ENCODE peak calls at places on chromosomes 16 and 17, in five cellular contexts. T, G, U, V and S are unnamed samples.
A peak's percentile ranks its signal among the peaks of the same experiment; 100 is the strongest.

GRCh38 chr17:79803997-79804855 is 7.3 kb upstream of the CBX8 start:
- DNase-seq in V (no peak), G (peak; percentile 43), T (no peak), U (no peak), S (peak; percentile 86)

GRCh38 chr16:75660321-75660720 is 12.7 kb downstream of the TERF2IP start:
- DNase-seq in T (no peak), V (no peak), G (no peak), U (no peak), S (no peak)

GRCh38 chr17:73189417-73190099 is 3.3 kb upstream of the COG1 start:
- DNase-seq in U (no peak), V (peak; percentile 83), T (peak; percentile 87), G (no peak), S (peak; percentile 68)

GRCh38 chr16:12060751-12061150 is 84.2 kb downstream of the SNX29 start:
- DNase-seq in U (peak; percentile 4), T (no peak), G (peak; percentile 21), V (no peak), S (no peak)

GRCh38 chr16:79310734-79311133 is 289.8 kb downstream of the MAF start:
- DNase-seq in V (no peak), G (no peak), T (no peak), U (no peak), S (no peak)

GRCh38 chr17:62696256-62696655 is 68.8 kb downstream of the MRC2 start:
- DNase-seq in U (no peak), V (no peak), T (no peak), G (no peak), S (no peak)

GRCh38 chr17:75819723-75820410 is 24.3 kb downstream of the UNC13D start:
- DNase-seq in T (no peak), G (no peak), U (no peak), V (no peak), S (no peak)

GRCh38 chr16:10679921-10680320 is 14.8 kb downstream of the TEKT5 start:
- DNase-seq in U (no peak), V (no peak), G (no peak), T (no peak), S (no peak)

GRCh38 chr17:46950615-46950996 is 27.6 kb downstream of the GOSR2 start:
- DNase-seq in V (no peak), G (no peak), T (no peak), U (no peak), S (no peak)

GRCh38 chr17:81686614-81687013 is 2.8 kb downstream of the HGS start:
- DNase-seq in V (no peak), G (no peak), U (no peak), T (no peak), S (no peak)

GRCh38 chr17:80811181-80812105 is 180.2 kb upstream of the CHMP6 start:
- DNase-seq in G (no peak), U (no peak), V (no peak), T (no peak), S (no peak)

GRCh38 chr17:30021708-30022317 is 80.4 kb downstream of the EFCAB5 start:
- DNase-seq in U (peak; percentile 41), G (no peak), T (peak; percentile 65), V (peak; percentile 34), S (peak; percentile 69)

GRCh38 chr17:21368545-21369246 is 7.5 kb upstream of the KCNJ12 start:
- DNase-seq in T (no peak), G (no peak), V (no peak), U (no peak), S (no peak)

GRCh38 chr16:48659940-48660339 is 50.0 kb upstream of the N4BP1 start:
- DNase-seq in G (no peak), T (no peak), U (no peak), V (no peak), S (no peak)

GRCh38 chr17:39527220-39527813 is 66.0 kb downstream of the CDK12 start:
- DNase-seq in V (peak; percentile 33), U (peak; percentile 27), T (peak; percentile 37), G (no peak), S (peak; percentile 73)

GRCh38 chr17:41049110-41049509 is 2.0 kb upstream of the KRTAP2-1 start:
- DNase-seq in T (peak; percentile 19), V (peak; percentile 63), U (no peak), G (no peak), S (no peak)

GRCh38 chr17:60640503-60640902 is 37.1 kb upstream of the BCAS3 start:
- DNase-seq in T (peak; percentile 49), V (peak; percentile 50), U (no peak), G (no peak), S (peak; percentile 56)

GRCh38 chr16:63983401-63983800 is 1138.5 kb downstream of the CDH11 start:
- DNase-seq in U (no peak), V (no peak), T (no peak), G (no peak), S (peak; percentile 86)

GRCh38 chr17:78923660-78924453 is 1.3 kb downstream of the TIMP2 start:
- DNase-seq in U (peak; percentile 57), T (peak; percentile 62), G (no peak), V (no peak), S (peak; percentile 76)

GRCh38 chr16:59042296-59042695 is 308.2 kb upstream of the GOT2 start:
- DNase-seq in T (no peak), G (no peak), V (no peak), U (no peak), S (no peak)

GRCh38 chr17:9371019-9371418 is 204.6 kb downstream of the STX8 start:
- DNase-seq in V (peak; percentile 83), G (peak; percentile 37), U (no peak), T (peak; percentile 86), S (no peak)

GRCh38 chr17:38564869-38565268 is 40.9 kb downstream of the SRCIN1 start:
- DNase-seq in G (no peak), T (no peak), U (peak; percentile 51), V (no peak), S (peak; percentile 72)

GRCh38 chr17:1438593-1439083 is 17.4 kb downstream of the CRK start:
- DNase-seq in T (peak; percentile 66), U (no peak), G (no peak), V (no peak), S (no peak)

GRCh38 chr17:2075336-2076056 is 20.6 kb downstream of the HIC1 start:
- DNase-seq in U (no peak), G (no peak), V (no peak), T (no peak), S (peak; percentile 53)

GRCh38 chr17:15456972-15457722 is 10.3 kb downstream of the CDRT4 start:
- DNase-seq in V (peak; percentile 61), G (no peak), U (no peak), T (no peak), S (no peak)

GRCh38 chr17:78653382-78653781 is 76.2 kb upstream of the DNAH17 start:
- DNase-seq in T (peak; percentile 59), G (no peak), V (no peak), U (no peak), S (no peak)

GRCh38 chr17:74923538-74924249 is 379 bp upstream of the OTOP2 start:
- DNase-seq in U (peak; percentile 91), T (peak; percentile 64), V (no peak), G (no peak), S (peak; percentile 66)

GRCh38 chr17:72705905-72706395 is 386.5 kb downstream of the SLC39A11 start:
- DNase-seq in G (no peak), V (no peak), T (no peak), U (no peak), S (no peak)

GRCh38 chr16:72961115-72961832 is 86.7 kb downstream of the ZFHX3 start:
- DNase-seq in U (peak; percentile 23), G (no peak), T (no peak), V (no peak), S (no peak)

GRCh38 chr17:81058263-81058871 is 23.4 kb downstream of the BAIAP2 start:
- DNase-seq in V (no peak), T (no peak), U (no peak), G (no peak), S (no peak)

GRCh38 chr16:83253526-83253925 is 554.3 kb upstream of the HSBP1 start:
- DNase-seq in T (no peak), V (no peak), U (no peak), G (no peak), S (no peak)

GRCh38 chr16:30875881-30876791 is 17.7 kb downstream of the BCL7C start:
- DNase-seq in T (no peak), G (peak; percentile 67), V (no peak), U (no peak), S (peak; percentile 33)
- TF ChIP-seq JUNB in T (no peak), G (no peak), V (no peak), U (no peak), S (no peak)

DNA sequence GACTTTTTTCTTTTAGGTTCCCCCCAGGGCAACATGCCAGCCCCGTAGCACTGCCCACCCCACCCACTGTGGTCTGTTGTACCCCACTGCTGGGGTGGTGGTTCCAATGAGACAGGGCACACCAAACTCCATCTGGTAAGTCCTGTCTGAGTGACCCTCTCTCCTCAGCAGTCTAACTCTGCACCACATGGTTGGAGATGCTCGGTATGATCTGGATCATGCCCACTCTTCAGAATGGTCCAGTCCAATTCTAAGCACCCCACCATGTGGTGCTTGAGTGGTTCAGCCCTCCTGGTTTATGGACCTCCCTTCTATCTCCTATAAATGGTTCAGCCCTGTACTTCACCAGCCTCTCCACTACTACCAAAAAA is 5.9 kb downstream of the KDM6B start:
- DNase-seq in U (no peak), G (no peak), V (peak; percentile 28), T (peak; percentile 80), S (peak; percentile 14)
- TF ChIP-seq REST in U (no peak), G (no peak), V (no peak), T (no peak), S (no peak)

GRCh38 chr17:27541326-27542023 is 85.2 kb downstream of the KSR1 start:
- DNase-seq in T (no peak), G (no peak), U (no peak), V (no peak), S (no peak)

GRCh38 chr17:27539152-27539551 is 82.9 kb downstream of the KSR1 start:
- DNase-seq in U (no peak), T (no peak), G (no peak), V (no peak), S (no peak)

GRCh38 chr17:27538156-27538955 is 82.1 kb downstream of the KSR1 start:
- DNase-seq in G (no peak), V (no peak), T (no peak), U (no peak), S (no peak)

GRCh38 chr17:27539794-27540193 is 83.5 kb downstream of the KSR1 start:
- DNase-seq in V (no peak), T (no peak), G (no peak), U (no peak), S (no peak)

DNA sequence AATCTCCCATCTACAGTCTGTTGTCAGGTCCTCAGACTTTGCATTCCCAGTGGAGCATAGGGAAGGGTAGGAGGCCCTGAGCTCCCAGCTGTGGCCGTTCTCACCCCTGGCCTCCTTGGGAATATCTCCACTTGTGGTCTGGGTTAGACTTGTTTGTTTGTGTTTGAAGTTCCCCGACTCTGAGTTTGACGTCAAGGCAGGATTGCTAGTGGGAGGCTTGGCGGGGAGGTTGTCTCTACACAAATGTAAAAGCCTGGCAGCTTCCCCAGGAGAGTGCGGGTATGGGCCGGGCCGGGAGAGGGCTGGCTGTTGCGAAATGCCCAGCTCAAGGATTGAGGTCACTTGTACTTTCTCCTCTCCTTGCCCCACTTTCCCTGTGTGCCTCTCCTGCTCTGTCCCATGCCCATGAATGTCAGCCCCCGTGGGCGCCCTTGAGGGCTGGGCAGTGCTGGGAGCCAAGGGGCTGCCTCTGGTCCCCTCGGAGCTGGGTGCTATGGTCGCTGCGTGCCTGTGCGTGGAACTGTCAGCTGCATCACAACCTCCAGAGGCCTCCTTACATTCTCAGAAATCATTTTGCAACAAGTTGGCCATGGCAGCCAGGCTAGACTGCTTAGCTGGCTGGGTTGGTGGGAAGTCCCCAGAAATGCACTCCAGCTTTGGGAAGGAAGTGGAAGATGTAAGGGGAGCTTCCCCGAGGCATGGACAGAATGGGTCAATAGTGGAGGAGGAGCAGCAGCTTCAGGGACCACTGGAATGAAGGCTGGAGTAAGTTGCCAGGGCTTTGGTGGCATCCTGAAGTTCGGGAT is 84.3 kb downstream of the KSR1 start:
- DNase-seq in V (peak; percentile 66), U (no peak), T (peak; percentile 97), G (no peak), S (no peak)
- TF ChIP-seq JUNB in V (no peak), U (no peak), T (peak; percentile 79), G (no peak), S (no peak)

GRCh38 chr17:3780986-3781385 is 20.0 kb downstream of the ITGAE start:
- DNase-seq in G (no peak), V (no peak), U (no peak), T (no peak), S (no peak)
- TF ChIP-seq REST in G (no peak), V (no peak), U (no peak), T (no peak), S (no peak)